ENCODE peak calls at places on chromosomes 7 and 10, in nine cellular contexts. M, G, J, Y, W, F, Q, Z and P are unnamed samples.

GRCh38 chr10:36730316-36730715 is 395.1 kb upstream of the ANKRD30A start:
- DNase-seq in M (no peak), G (no peak), J (no peak), Y (no peak), W (no peak), F (no peak), Q (no peak), Z (no peak), P (no peak)

GRCh38 chr7:27958933-27959548 is 219.1 kb downstream of the TAX1BP1 start:
- DNase-seq in M (no peak), G (no peak), J (no peak), Y (no peak), W (no peak), F (no peak), Q (no peak), Z (no peak), P (no peak)

GRCh38 chr10:92747600-92747999 is 57.8 kb downstream of the HHEX start:
- DNase-seq in M (no peak), G (no peak), J (no peak), Y (no peak), W (no peak), F (peak), Q (peak), Z (peak), P (no peak)

GRCh38 chr10:14732146-14732545 is 42.6 kb downstream of the FAM107B start:
- DNase-seq in M (no peak), G (no peak), J (no peak), Y (no peak), W (no peak), F (no peak), Q (no peak), Z (no peak), P (no peak)

GRCh38 chr10:88565072-88565471 is 18.0 kb downstream of the RNLS start:
- DNase-seq in M (no peak), G (peak), J (peak), Y (no peak), W (no peak), F (peak), Q (no peak), Z (no peak), P (no peak)

GRCh38 chr7:55499591-55499990 is 72.7 kb downstream of the VOPP1 start:
- DNase-seq in M (no peak), G (no peak), J (no peak), Y (no peak), W (no peak), F (no peak), Q (no peak), Z (no peak), P (no peak)

GRCh38 chr10:126387931-126388911 is at the start of gene ADAM12:
- DNase-seq in M (peak), G (no peak), J (peak), Y (peak), W (peak), F (no peak), Q (no peak), Z (no peak), P (peak)

GRCh38 chr10:110151467-110151866 is 55.9 kb upstream of the MXI1 start:
- DNase-seq in M (peak), G (no peak), J (peak), Y (peak), W (no peak), F (no peak), Q (no peak), Z (peak), P (no peak)

GRCh38 chr7:10952588-10952987 is 21.1 kb upstream of the PHF14 start:
- DNase-seq in M (no peak), G (no peak), J (no peak), Y (no peak), W (no peak), F (no peak), Q (no peak), Z (no peak), P (no peak)

GRCh38 chr10:124152781-124153600 is 59.6 kb upstream of the CHST15 start:
- DNase-seq in M (peak), G (peak), J (peak), Y (no peak), W (peak), F (peak), Q (peak), Z (peak), P (no peak)

GRCh38 chr10:92993671-92994304 is 66.8 kb upstream of the CYP26C1 start:
- DNase-seq in M (no peak), G (no peak), J (no peak), Y (peak), W (no peak), F (no peak), Q (no peak), Z (no peak), P (no peak)

GRCh38 chr7:142381727-142382409 is 124.0 kb upstream of the PRSS58 start:
- DNase-seq in M (no peak), G (no peak), J (no peak), Y (no peak), W (no peak), F (no peak), Q (no peak), Z (no peak), P (no peak)

GRCh38 chr10:77446700-77447099 is 190.9 kb downstream of the KCNMA1 start:
- DNase-seq in M (no peak), G (no peak), J (no peak), Y (no peak), W (no peak), F (no peak), Q (no peak), Z (no peak), P (no peak)

GRCh38 chr7:82202965-82203364 is 240.6 kb downstream of the CACNA2D1 start:
- DNase-seq in M (no peak), G (no peak), J (no peak), Y (no peak), W (no peak), F (no peak), Q (no peak), Z (no peak), P (no peak)

GRCh38 chr10:22438714-22439113 is 93.4 kb downstream of the SPAG6 start:
- DNase-seq in M (no peak), G (no peak), J (no peak), Y (no peak), W (no peak), F (no peak), Q (no peak), Z (no peak), P (no peak)

GRCh38 chr7:87021285-87021684 is 38.2 kb downstream of the ELAPOR2 start:
- DNase-seq in M (no peak), G (no peak), J (no peak), Y (no peak), W (no peak), F (no peak), Q (no peak), Z (no peak), P (no peak)

GRCh38 chr7:2687338-2687869 is 598 bp upstream of the AMZ1 start:
- DNase-seq in M (no peak), G (no peak), J (no peak), Y (no peak), W (no peak), F (no peak), Q (no peak), Z (no peak), P (no peak)

GRCh38 chr7:92695308-92696261 is 105.4 kb upstream of the FAM133B start:
- DNase-seq in M (peak), G (peak), J (peak), Y (peak), W (peak), F (no peak), Q (no peak), Z (peak), P (no peak)

GRCh38 chr7:47283497-47284131 is 298.3 kb downstream of the TNS3 start:
- DNase-seq in M (peak), G (peak), J (peak), Y (no peak), W (no peak), F (no peak), Q (no peak), Z (peak), P (no peak)

GRCh38 chr10:96720422-96721206 is at the start of gene PIK3AP1:
- DNase-seq in M (peak), G (no peak), J (peak), Y (peak), W (peak), F (peak), Q (peak), Z (peak), P (no peak)

GRCh38 chr10:50511512-50512213 is 112.1 kb downstream of the SGMS1 start:
- DNase-seq in M (no peak), G (peak), J (peak), Y (no peak), W (no peak), F (peak), Q (no peak), Z (no peak), P (no peak)

GRCh38 chr7:69358163-69358821 is 240.0 kb upstream of the AUTS2 start:
- DNase-seq in M (no peak), G (no peak), J (peak), Y (peak), W (no peak), F (no peak), Q (no peak), Z (no peak), P (no peak)

GRCh38 chr10:71627230-71627939 is 92.2 kb downstream of the C10orf105 start:
- DNase-seq in M (no peak), G (no peak), J (no peak), Y (no peak), W (no peak), F (no peak), Q (no peak), Z (no peak), P (no peak)

GRCh38 chr10:13449296-13449695 is 79.5 kb downstream of the BEND7 start:
- DNase-seq in M (no peak), G (no peak), J (no peak), Y (no peak), W (no peak), F (no peak), Q (no peak), Z (no peak), P (no peak)

GRCh38 chr7:131057524-131058065 is 270.1 kb upstream of the MKLN1 start:
- DNase-seq in M (no peak), G (no peak), J (no peak), Y (no peak), W (no peak), F (peak), Q (no peak), Z (no peak), P (no peak)

GRCh38 chr7:41156268-41156667 is 546.6 kb downstream of the INHBA start:
- DNase-seq in M (no peak), G (no peak), J (no peak), Y (peak), W (no peak), F (no peak), Q (no peak), Z (no peak), P (no peak)

GRCh38 chr7:153381275-153382119 is 621.9 kb downstream of the ACTR3B start:
- DNase-seq in M (no peak), G (no peak), J (peak), Y (peak), W (no peak), F (peak), Q (no peak), Z (no peak), P (peak)

GRCh38 chr10:118804262-118804773 is 49.5 kb upstream of the CACUL1 start:
- DNase-seq in M (no peak), G (no peak), J (no peak), Y (peak), W (no peak), F (no peak), Q (no peak), Z (no peak), P (no peak)

GRCh38 chr7:120554960-120555571 is 282.1 kb downstream of the KCND2 start:
- DNase-seq in M (no peak), G (peak), J (peak), Y (peak), W (peak), F (peak), Q (no peak), Z (peak), P (no peak)

GRCh38 chr7:2802082-2802481 is 42.0 kb downstream of the GNA12 start:
- DNase-seq in M (no peak), G (no peak), J (no peak), Y (no peak), W (no peak), F (no peak), Q (no peak), Z (no peak), P (no peak)

GRCh38 chr7:76303057-76303828 is 770 bp downstream of the HSPB1 start:
- DNase-seq in M (peak), G (peak), J (peak), Y (peak), W (peak), F (peak), Q (peak), Z (peak), P (peak)

GRCh38 chr7:39184387-39184786 is 206.7 kb downstream of the POU6F2 start:
- DNase-seq in M (no peak), G (no peak), J (peak), Y (peak), W (no peak), F (peak), Q (no peak), Z (no peak), P (no peak)

GRCh38 chr10:110181911-110182310 is 25.5 kb upstream of the MXI1 start:
- DNase-seq in M (no peak), G (no peak), J (no peak), Y (no peak), W (no peak), F (no peak), Q (no peak), Z (no peak), P (no peak)

GRCh38 chr7:142717453-142717852 is 31.8 kb upstream of the PRSS1 start:
- DNase-seq in M (no peak), G (no peak), J (no peak), Y (no peak), W (no peak), F (no peak), Q (peak), Z (no peak), P (no peak)

GRCh38 chr10:114504769-114505579 is 100.7 kb upstream of the AFAP1L2 start:
- DNase-seq in M (no peak), G (no peak), J (peak), Y (no peak), W (no peak), F (no peak), Q (no peak), Z (no peak), P (no peak)

GRCh38 chr10:131891196-131891928 is 9.4 kb upstream of the PPP2R2D start:
- DNase-seq in M (no peak), G (no peak), J (peak), Y (peak), W (peak), F (no peak), Q (no peak), Z (no peak), P (no peak)
- TF ChIP-seq CTCF in M (no peak), G (peak), J (peak), Y (peak), W (peak), F (no peak), Q (no peak), Z (no peak), P (peak)

DNA sequence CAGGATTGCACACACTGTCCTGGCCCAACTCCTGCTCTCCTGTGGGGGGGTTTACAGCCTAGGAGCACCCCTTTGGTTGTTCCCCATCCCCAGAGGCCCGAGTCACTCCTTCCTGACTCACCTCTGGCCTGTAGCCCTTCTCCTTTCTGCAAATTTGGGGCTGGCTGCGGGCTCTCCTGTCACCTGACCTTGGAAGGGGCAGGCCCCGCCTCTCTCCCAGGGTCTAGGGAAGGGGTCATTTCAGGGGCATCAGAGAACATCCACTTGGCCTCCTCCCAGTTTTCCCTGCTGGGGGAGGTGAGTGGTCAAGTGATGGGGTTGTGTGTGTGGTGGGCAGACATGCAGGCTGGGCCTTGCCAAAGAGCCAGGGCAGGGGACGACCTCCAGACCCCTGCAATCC is 1.8 kb downstream of the NYAP1 start:
- DNase-seq in M (no peak), G (no peak), J (peak), Y (no peak), W (no peak), F (no peak), Q (no peak), Z (no peak), P (no peak)
- TF ChIP-seq CTCF in M (no peak), G (no peak), J (no peak), Y (no peak), W (no peak), F (no peak), Q (no peak), Z (no peak), P (no peak)

GRCh38 chr10:42754155-42755027 is 28.2 kb upstream of the BMS1 start:
- DNase-seq in M (peak), G (no peak), J (peak), Y (peak), W (peak), F (no peak), Q (no peak), Z (no peak), P (no peak)

GRCh38 chr10:42755028-42755451 is 27.6 kb upstream of the BMS1 start:
- DNase-seq in M (no peak), G (no peak), J (peak), Y (peak), W (no peak), F (no peak), Q (no peak), Z (no peak), P (no peak)

GRCh38 chr10:42753126-42753506 is 29.5 kb upstream of the BMS1 start:
- DNase-seq in M (peak), G (peak), J (peak), Y (peak), W (peak), F (peak), Q (peak), Z (peak), P (peak)

GRCh38 chr10:42755591-42756093 is 27.0 kb upstream of the BMS1 start:
- DNase-seq in M (no peak), G (no peak), J (no peak), Y (no peak), W (no peak), F (no peak), Q (no peak), Z (no peak), P (no peak)

GRCh38 chr10:42753507-42754154 is 29.0 kb upstream of the BMS1 start:
- DNase-seq in M (no peak), G (no peak), J (peak), Y (peak), W (no peak), F (no peak), Q (no peak), Z (peak), P (no peak)
- TF ChIP-seq CTCF in M (no peak), G (no peak), J (no peak), Y (no peak), W (no peak), F (no peak), Q (no peak), Z (no peak), P (no peak)

DNA sequence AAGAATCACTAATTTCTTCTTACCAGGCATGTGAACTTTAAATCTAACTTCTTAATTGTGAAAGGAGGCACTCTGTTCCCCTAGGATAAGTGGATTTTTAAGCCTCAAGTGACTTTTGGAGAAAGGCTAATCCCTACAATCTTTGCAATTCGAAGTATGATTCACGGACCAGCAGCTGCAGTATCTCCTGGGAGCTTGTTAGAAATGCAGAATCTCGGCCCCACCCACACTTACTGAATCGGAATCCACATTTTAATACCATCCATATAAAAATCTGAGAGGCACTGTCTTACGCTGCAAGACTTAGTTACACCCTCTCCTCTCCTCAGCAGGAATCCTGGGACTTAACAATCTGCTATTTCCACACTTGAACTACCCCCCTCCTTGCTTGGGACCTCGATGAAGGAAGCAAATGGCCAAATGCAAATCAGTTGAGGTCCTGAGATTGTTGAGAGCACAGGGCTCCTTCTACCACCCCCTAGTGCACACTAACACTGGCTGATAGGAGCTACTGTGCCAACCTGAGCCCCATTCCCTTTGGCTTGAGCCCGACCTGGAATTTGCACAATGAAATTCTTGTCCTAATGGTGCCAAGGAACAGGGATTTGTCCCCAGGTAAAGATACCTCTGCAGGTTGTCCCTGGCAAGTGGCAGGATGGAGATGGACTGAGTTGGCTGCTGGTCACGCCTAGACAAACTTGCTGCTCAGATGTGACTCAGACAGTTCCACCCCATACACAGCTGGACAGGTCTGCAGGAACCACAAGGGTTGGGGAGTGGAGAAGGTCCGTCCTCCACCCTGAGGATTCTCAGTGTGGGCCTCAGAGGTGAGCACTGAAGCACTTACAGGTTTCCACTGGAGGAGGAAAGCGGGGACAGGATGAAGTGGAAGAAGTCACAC is 20.8 kb downstream of the ITPRIP start:
- DNase-seq in M (no peak), G (no peak), J (peak), Y (no peak), W (no peak), F (no peak), Q (no peak), Z (no peak), P (no peak)
- TF ChIP-seq CTCF in M (no peak), G (no peak), J (no peak), Y (no peak), W (no peak), F (no peak), Q (no peak), Z (no peak), P (no peak)

GRCh38 chr7:118586248-118586647 is 361.7 kb downstream of the ANKRD7 start:
- DNase-seq in M (no peak), G (no peak), J (no peak), Y (no peak), W (no peak), F (no peak), Q (no peak), Z (no peak), P (no peak)

GRCh38 chr7:118590107-118590506 is 365.6 kb downstream of the ANKRD7 start:
- DNase-seq in M (no peak), G (peak), J (peak), Y (peak), W (no peak), F (peak), Q (no peak), Z (no peak), P (no peak)
- TF ChIP-seq CTCF in M (no peak), G (peak), J (peak), Y (peak), W (peak), F (peak), Q (no peak), Z (no peak), P (peak)

DNA sequence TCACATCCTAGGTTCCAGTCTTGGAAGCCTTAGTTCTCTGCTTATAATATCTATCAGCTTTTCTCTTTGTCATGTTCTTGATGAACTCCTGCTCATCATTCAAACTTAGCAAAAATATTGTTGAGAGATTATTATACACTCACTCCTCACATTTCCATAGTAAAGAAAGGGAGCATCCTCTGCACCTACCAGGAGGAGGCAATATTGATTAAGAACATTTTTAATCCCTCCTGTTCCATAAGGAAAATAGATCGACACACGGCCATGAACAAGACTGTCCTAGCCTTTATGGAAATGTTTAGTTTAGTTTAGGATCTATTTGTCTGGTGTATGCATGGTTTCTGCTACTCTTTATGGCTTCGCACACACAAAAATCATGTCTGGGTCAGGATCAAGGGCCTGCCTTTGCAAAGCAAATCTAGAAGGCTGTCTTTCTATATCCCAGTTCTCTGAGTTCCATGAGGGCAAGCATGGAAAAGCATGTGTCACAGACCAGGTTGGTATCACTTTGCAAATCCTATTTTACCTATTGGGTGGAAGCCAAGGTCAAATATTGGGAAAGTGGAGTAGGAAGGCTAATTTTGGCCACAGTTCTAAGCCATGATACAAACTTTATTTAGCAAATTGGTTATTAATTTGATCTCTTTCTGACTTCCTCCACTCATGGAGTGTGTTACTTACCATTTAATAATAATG is 164.4 kb downstream of the MDFIC start:
- DNase-seq in M (no peak), G (no peak), J (no peak), Y (no peak), W (no peak), F (no peak), Q (no peak), Z (no peak), P (no peak)
- TF ChIP-seq CTCF in M (no peak), G (peak), J (no peak), Y (no peak), W (no peak), F (no peak), Q (no peak), Z (no peak), P (no peak)